ENCODE peak calls at places on chromosomes 4 and X, in four cellular contexts. J, C, L and W are unnamed samples.

GRCh38 chrX:51484616-51485015 is 11.8 kb downstream of the NUDT11 start:
- DNase-seq in J (no peak), C (no peak), L (no peak), W (no peak)

GRCh38 chr4:26368685-26369084 is 47.9 kb downstream of the RBPJ start:
- DNase-seq in J (no peak), C (no peak), L (no peak), W (no peak)

GRCh38 chrX:149527705-149528104 is 13.1 kb upstream of the EOLA1 start:
- DNase-seq in J (no peak), C (peak; percentile 28), L (peak; percentile 62), W (no peak)

GRCh38 chr4:150818661-150819060 is 196.4 kb downstream of the LRBA start:
- DNase-seq in J (no peak), C (peak; percentile 94), L (no peak), W (no peak)

GRCh38 chr4:34732170-34732569 is 1512.1 kb downstream of the ARAP2 start:
- DNase-seq in J (no peak), C (no peak), L (no peak), W (no peak)

GRCh38 chrX:136646602-136647239 is 1.2 kb upstream of the CD40LG start:
- DNase-seq in J (no peak), C (no peak), L (no peak), W (no peak)

GRCh38 chr4:151983854-151984253 is 223.0 kb upstream of the GATB start:
- DNase-seq in J (no peak), C (no peak), L (no peak), W (no peak)

GRCh38 chr4:5892321-5893012 is 419 bp downstream of the CRMP1 start:
- DNase-seq in J (no peak), C (no peak), L (no peak), W (no peak)

GRCh38 chr4:48596336-48596735 is 106.3 kb downstream of the ZAR1 start:
- DNase-seq in J (no peak), C (no peak), L (no peak), W (no peak)

GRCh38 chr4:165738571-165738970 is 134.5 kb upstream of the TLL1 start:
- DNase-seq in J (no peak), C (no peak), L (no peak), W (no peak)

GRCh38 chr4:103204114-103204513 is 6.0 kb upstream of the CENPE start:
- DNase-seq in J (no peak), C (no peak), L (no peak), W (no peak)

GRCh38 chr4:183136880-183137279 is 37.8 kb downstream of the WWC2 start:
- DNase-seq in J (no peak), C (peak; percentile 81), L (no peak), W (no peak)

GRCh38 chr4:77167866-77168265 is 10.9 kb downstream of the CCNG2 start:
- DNase-seq in J (no peak), C (no peak), L (no peak), W (no peak)

GRCh38 chr4:143354990-143355389 is 18.3 kb downstream of the GAB1 start:
- DNase-seq in J (no peak), C (no peak), L (no peak), W (no peak)

GRCh38 chr4:16289872-16290554 is 63.7 kb upstream of the TAPT1 start:
- DNase-seq in J (no peak), C (peak; percentile 46), L (peak; percentile 37), W (peak; percentile 12)

GRCh38 chr4:153151535-153152452 is 52.4 kb upstream of the TRIM2 start:
- DNase-seq in J (peak; percentile 91), C (peak; percentile 28), L (peak; percentile 96), W (peak; percentile 92)

GRCh38 chrX:103656623-103657022 is 27.8 kb downstream of the TCEAL1 start:
- DNase-seq in J (no peak), C (peak; percentile 83), L (no peak), W (no peak)

GRCh38 chr4:170652571-170652970 is 562.8 kb upstream of the AADAT start:
- DNase-seq in J (no peak), C (peak; percentile 0), L (peak; percentile 20), W (no peak)

GRCh38 chr4:174739576-174739975 is 89.5 kb downstream of the GLRA3 start:
- DNase-seq in J (no peak), C (no peak), L (no peak), W (no peak)

GRCh38 chr4:31803511-31804195 is 1083.5 kb downstream of the PCDH7 start:
- DNase-seq in J (no peak), C (no peak), L (no peak), W (no peak)

GRCh38 chr4:107863850-107864371 is 39.2 kb downstream of the SGMS2 start:
- DNase-seq in J (no peak), C (peak; percentile 51), L (peak; percentile 1), W (no peak)

GRCh38 chr4:153169811-153170210 is 34.4 kb upstream of the TRIM2 start:
- DNase-seq in J (no peak), C (no peak), L (no peak), W (no peak)

GRCh38 chr4:52244773-52245360 is 193.8 kb downstream of the SPATA18 start:
- DNase-seq in J (no peak), C (no peak), L (no peak), W (no peak)

GRCh38 chr4:52241916-52242315 is 190.8 kb downstream of the SPATA18 start:
- DNase-seq in J (no peak), C (no peak), L (no peak), W (no peak)

GRCh38 chr4:52246834-52247233 is 195.7 kb downstream of the SPATA18 start:
- DNase-seq in J (no peak), C (no peak), L (no peak), W (no peak)

GRCh38 chr4:52244103-52244772 is 193.1 kb downstream of the SPATA18 start:
- DNase-seq in J (no peak), C (no peak), L (no peak), W (no peak)

GRCh38 chr4:52243367-52243766 is 192.3 kb downstream of the SPATA18 start:
- DNase-seq in J (no peak), C (no peak), L (no peak), W (no peak)
- H2BK5ac ChIP-seq in J (no peak overlapping the region), C (no peak overlapping the region), L (no peak overlapping the region), W (no peak overlapping the region)

GRCh38 chr4:2416564-2417195 is 1.8 kb downstream of the ZFYVE28 start:
- DNase-seq in J (peak; percentile 81), C (no peak), L (peak; percentile 80), W (peak; percentile 45)

GRCh38 chr4:2417196-2417764 is 1.2 kb downstream of the ZFYVE28 start:
- DNase-seq in J (no peak), C (no peak), L (no peak), W (no peak)

GRCh38 chr4:2417765-2418651 is at the start of gene ZFYVE28:
- DNase-seq in J (no peak), C (no peak), L (no peak), W (no peak)

GRCh38 chr4:2415213-2415612 is 3.2 kb downstream of the ZFYVE28 start:
- DNase-seq in J (no peak), C (no peak), L (no peak), W (no peak)

GRCh38 chr4:2415881-2416563 is 2.4 kb downstream of the ZFYVE28 start:
- DNase-seq in J (no peak), C (no peak), L (no peak), W (no peak)
- H3K27me3 ChIP-seq in J (peaks cover 33% of the 10 kb centered on the region), C (peaks cover 51% of the 10 kb centered on the region), L (peaks cover 37% of the 10 kb centered on the region), W (peaks cover 96% of the 10 kb centered on the region)

GRCh38 chr4:186081202-186081807 is 12.3 kb downstream of the TLR3 start:
- DNase-seq in J (peak; percentile 81), C (no peak), L (peak; percentile 82), W (peak; percentile 45)

GRCh38 chr4:186079698-186080097 is 10.7 kb downstream of the TLR3 start:
- DNase-seq in J (no peak), C (no peak), L (no peak), W (no peak)

GRCh38 chr4:186074189-186074588 is 5.2 kb downstream of the TLR3 start:
- DNase-seq in J (no peak), C (no peak), L (no peak), W (no peak)

GRCh38 chr4:186078977-186079697 is 10.2 kb downstream of the TLR3 start:
- DNase-seq in J (peak; percentile 62), C (no peak), L (peak; percentile 91), W (no peak)
- H2BK5ac ChIP-seq in J (no peak overlapping the region), C (no peak overlapping the region), L (no peak overlapping the region), W (no peak overlapping the region)

DNA sequence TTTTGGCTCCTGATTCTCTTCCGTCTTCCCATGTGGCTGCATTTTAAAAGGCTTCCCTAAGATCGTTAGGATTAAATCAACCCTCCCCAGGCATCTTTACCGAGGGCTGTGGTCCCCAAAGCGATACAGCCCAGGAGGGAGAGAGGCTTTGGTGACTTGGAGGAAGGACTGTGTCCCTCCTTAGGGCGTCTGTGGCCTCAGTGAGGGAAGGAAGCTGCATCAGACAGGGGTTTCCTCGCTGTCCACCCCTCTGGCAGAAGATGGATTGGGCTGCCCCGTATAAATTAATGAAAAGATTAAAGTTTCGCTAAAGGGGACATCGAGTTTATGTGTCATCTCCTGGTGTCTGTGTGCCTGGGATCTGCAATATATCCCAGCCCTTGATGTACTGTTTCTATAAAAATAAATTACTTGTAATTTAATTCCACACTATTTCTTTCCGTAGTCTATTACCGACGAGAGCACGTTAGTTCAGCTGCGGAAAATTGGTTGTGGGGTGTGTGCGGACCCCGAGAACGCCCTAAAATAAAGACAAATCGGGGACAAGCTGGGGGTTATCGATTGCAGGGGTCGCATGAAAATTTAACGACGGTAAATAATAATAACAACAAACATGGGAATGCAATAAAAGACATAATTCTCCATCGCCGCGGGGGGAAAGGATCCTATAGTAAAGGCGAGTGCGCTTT is 6.5 kb downstream of the SHOX start:
- DNase-seq in J (no peak), C (no peak), L (no peak), W (no peak)
- H3K27me3 ChIP-seq in J (peaks cover 91% of the 10 kb centered on the region), C (peaks cover 18% of the 10 kb centered on the region), L (peaks cover 87% of the 10 kb centered on the region), W (peaks cover 71% of the 10 kb centered on the region)

DNA sequence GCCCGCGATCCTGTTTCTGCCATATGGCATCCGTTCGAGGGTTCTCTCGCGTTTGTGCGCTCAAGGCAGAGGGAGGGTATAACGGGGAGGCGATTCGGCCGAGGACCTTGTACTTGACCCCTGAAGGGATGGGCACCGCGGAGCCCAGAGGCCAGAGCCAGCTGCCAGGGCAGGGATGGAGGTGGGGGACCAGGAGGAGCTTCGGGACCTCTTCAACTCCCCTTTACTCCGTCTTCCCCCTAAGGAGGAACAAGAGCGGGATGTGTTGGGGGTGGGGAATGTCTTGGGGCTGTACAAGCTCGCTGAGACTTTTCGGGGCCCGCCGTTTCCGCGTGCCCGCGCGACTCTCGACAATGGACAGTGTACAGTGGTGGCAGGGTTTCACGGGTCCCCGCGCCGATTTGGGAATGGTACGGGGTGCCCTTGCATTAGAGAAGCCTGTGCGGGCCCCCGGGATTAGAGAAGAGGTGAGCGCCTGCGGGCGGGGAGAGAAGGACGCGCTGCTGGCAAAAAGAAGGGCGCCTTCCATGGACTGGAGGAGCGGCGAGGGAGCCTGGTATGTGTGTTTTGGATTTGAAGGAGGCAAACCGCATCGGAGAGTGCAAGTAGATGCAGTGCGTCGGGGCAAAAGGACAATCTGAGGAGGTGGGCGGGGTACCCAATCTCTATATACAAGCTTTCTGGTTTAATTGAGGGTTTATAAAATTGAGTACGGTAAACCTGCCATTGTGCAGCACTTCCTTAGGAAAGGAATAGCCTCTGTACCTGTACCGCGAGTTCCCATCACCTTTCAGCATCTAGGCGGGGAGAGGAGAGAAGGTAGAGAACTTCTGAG is 841 bp downstream of the UGT8 start:
- DNase-seq in J (peak; percentile 60), C (no peak), L (peak; percentile 71), W (peak; percentile 30)
- H2BK5ac ChIP-seq in J (no peak overlapping the region), C (no peak overlapping the region), L (no peak overlapping the region), W (no peak overlapping the region)